ENCODE peak calls at places on chromosome 7, in four cellular contexts. F is GM12878, J is HepG2, K is K562. Q is an unnamed sample.

GRCh38 chr7:146826338-146826737 is 709.7 kb downstream of the CNTNAP2 start:
- DNase-seq in J (no peak), F (no peak), K (no peak), Q (no peak)

GRCh38 chr7:27252935-27253333 is 10.3 kb downstream of the EVX1 start:
- DNase-seq in J (no peak), K (no peak), F (no peak), Q (no peak)

GRCh38 chr7:20954711-20955641 is 168.3 kb upstream of the SP8 start:
- DNase-seq in K (no peak), J (no peak), F (no peak), Q (no peak)

GRCh38 chr7:2003931-2004812 is 228.6 kb downstream of the MAD1L1 start:
- DNase-seq in K (no peak), F (no peak), J (no peak), Q (no peak)

GRCh38 chr7:8232999-8233847 is 28.7 kb downstream of the ICA1 start:
- DNase-seq in K (peak), F (no peak), J (no peak), Q (no peak)

GRCh38 chr7:66047426-66047825 is 28.2 kb upstream of the ASL start:
- DNase-seq in K (peak), F (no peak), J (no peak), Q (no peak)

GRCh38 chr7:73577627-73578341 is 595 bp downstream of the TBL2 start:
- DNase-seq in F (no peak), K (peak), J (peak), Q (no peak)

GRCh38 chr7:76303829-76304505 is 1.5 kb downstream of the HSPB1 start:
- DNase-seq in K (no peak), F (no peak), J (peak), Q (no peak)

GRCh38 chr7:70598976-70599375 is 533.0 kb upstream of the GALNT17 start:
- DNase-seq in J (no peak), K (no peak), F (no peak), Q (no peak)

GRCh38 chr7:55019691-55020480 is 1.1 kb downstream of the EGFR start:
- DNase-seq in K (no peak), F (no peak), J (no peak), Q (peak)

GRCh38 chr7:55065511-55066229 is 46.9 kb downstream of the EGFR start:
- DNase-seq in J (peak), K (no peak), F (peak), Q (no peak)

GRCh38 chr7:35875292-35875691 is 74.4 kb downstream of the SEPTIN7 start:
- DNase-seq in F (no peak), J (no peak), K (no peak), Q (no peak)

GRCh38 chr7:149688836-149689590 is 84.4 kb downstream of the ZNF467 start:
- DNase-seq in F (no peak), J (no peak), K (no peak), Q (no peak)

GRCh38 chr7:26454180-26454579 is 162.5 kb downstream of the SNX10 start:
- DNase-seq in K (no peak), F (no peak), J (no peak), Q (no peak)

GRCh38 chr7:127918130-127918529 is 113.1 kb downstream of the LRRC4 start:
- DNase-seq in J (no peak), K (peak), F (no peak), Q (no peak)

GRCh38 chr7:55308186-55308929 is 56.8 kb upstream of the LANCL2 start:
- DNase-seq in J (peak), K (no peak), F (no peak), Q (no peak)

GRCh38 chr7:124460555-124460954 is 305.0 kb downstream of the GPR37 start:
- DNase-seq in J (peak), K (no peak), F (no peak), Q (no peak)

GRCh38 chr7:45252248-45252647 is 94.7 kb downstream of the RAMP3 start:
- DNase-seq in J (no peak), K (no peak), F (no peak), Q (no peak)
- TF ChIP-seq FOXK2 in J (no peak), K (no peak), F (no peak), Q (no peak)

DNA sequence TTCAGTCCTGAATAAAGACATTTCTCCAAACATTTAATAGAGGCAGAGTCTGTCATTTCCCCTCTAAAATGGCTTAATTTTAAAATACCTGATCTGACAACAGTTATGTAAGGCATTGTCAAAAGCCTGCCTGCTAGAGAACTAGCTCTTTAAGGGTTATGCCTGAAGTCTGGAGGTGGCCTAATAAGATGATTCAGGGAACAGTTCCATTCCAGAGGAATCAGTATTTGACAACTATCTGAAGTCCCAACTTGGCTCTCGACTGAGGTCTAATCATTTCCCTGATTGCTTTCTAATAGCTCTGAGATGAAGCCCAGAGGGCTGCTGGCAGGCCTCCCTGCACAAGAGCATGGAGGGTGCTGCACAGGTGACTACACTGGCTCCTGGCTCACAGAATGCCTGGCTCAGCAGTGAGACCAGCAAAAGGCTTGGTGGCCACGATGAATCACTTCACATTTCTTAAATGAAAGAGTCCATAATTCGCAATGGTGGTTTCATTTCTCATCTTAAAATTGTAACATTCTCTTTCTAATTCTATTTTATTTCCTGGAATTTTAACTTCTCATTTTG is 509.6 kb upstream of the POM121L12 start:
- DNase-seq in F (no peak), K (no peak), J (no peak), Q (no peak)
- TF ChIP-seq FOXK2 in F (no peak), K (no peak), J (no peak), Q (no peak)

GRCh38 chr7:156473476-156474240 is 166.9 kb upstream of the RNF32 start:
- DNase-seq in F (no peak), K (peak), J (peak), Q (peak)
- TF ChIP-seq FOXK2 in F (no peak), K (no peak), J (no peak), Q (no peak)

GRCh38 chr7:151899513-151900360 is 22.8 kb upstream of the PRKAG2 start:
- DNase-seq in F (no peak), K (no peak), J (no peak), Q (no peak)
- TF ChIP-seq FOXK2 in F (no peak), K (no peak), J (no peak), Q (no peak)

GRCh38 chr7:24052572-24053223 is 231.3 kb upstream of the NPY start:
- DNase-seq in K (no peak), F (no peak), J (no peak), Q (no peak)
- TF ChIP-seq FOXK2 in K (no peak), F (no peak), J (no peak), Q (no peak)

GRCh38 chr7:94675356-94675755 is 19.4 kb upstream of the SGCE start:
- DNase-seq in K (no peak), J (no peak), F (no peak), Q (no peak)
- TF ChIP-seq FOXK2 in K (no peak), J (no peak), F (no peak), Q (no peak)

DNA sequence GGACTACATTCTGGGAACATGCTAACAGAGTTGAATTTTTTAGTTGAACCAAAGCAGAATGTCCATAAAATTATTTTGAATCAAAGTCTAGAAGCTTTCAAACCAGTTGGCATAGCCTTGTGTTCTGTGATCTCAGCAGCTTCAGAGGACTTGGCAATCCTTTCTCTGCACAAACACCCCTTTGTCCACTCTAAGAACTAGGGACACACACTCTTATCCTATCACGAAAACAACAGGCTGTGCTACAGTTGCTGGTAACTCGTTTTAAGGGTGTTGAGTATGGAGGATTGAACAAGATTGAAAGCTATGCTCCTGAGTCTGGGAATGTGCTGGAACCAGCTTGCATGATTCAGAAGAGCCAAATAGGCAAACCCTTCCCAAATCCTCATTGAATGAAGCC is 76.4 kb upstream of the PRSS58 start:
- DNase-seq in J (no peak), K (no peak), F (no peak), Q (no peak)
- TF ChIP-seq FOXK2 in J (no peak), K (no peak), F (no peak), Q (no peak)

Q was measured in HEK293T.